ENCODE peak calls at places on chromosomes 13 and 19, in ten cellular contexts. One of them, this sample, is unnamed.

GRCh38 chr19:29641597-29641996 is 23.7 kb upstream of the PLEKHF1 start:
- DNase-seq in T-helper 22 cell: no peak
- DNase-seq in CD4-positive, alpha-beta T cell: no peak
- DNase-seq in stimulated activated CD8-positive, alpha-beta memory T cell treated with anti-CD3 and anti-CD28 coated beads, Interleukin-7, amount 100 ng/mL, for 1 hour: no peak
- DNase-seq in fibroblast of mammary gland: no peak
- DNase-seq in ovary: no peak
- DNase-seq in NCI-H748 treated with DMSO at 0.1 percent for 48 hours: no peak
- DNase-seq in activated CD4-positive, alpha-beta T cell treated with anti-CD3 and anti-CD28 coated beads for 1 hour: no peak
- DNase-seq in T follicular helper cell: no peak
- DNase-seq in HEK293T: no peak
- DNase-seq in this sample: no peak

GRCh38 chr19:17264641-17264979 is at the start of gene USHBP1:
- DNase-seq in CD4-positive, alpha-beta T cell: no peak
- DNase-seq in fibroblast of mammary gland: no peak
- DNase-seq in ovary: no peak
- DNase-seq in HEK293T: no peak
- DNase-seq in T follicular helper cell: no peak
- DNase-seq in activated CD4-positive, alpha-beta T cell treated with anti-CD3 and anti-CD28 coated beads for 1 hour: no peak
- DNase-seq in stimulated activated CD8-positive, alpha-beta memory T cell treated with anti-CD3 and anti-CD28 coated beads, Interleukin-7, amount 100 ng/mL, for 1 hour: no peak
- DNase-seq in T-helper 22 cell: no peak
- DNase-seq in NCI-H748 treated with DMSO at 0.1 percent for 48 hours: no peak
- DNase-seq in this sample: no peak

GRCh38 chr19:6963937-6964336 is 57.3 kb downstream of the MBD3L2B start:
- DNase-seq in CD4-positive, alpha-beta T cell: peak
- DNase-seq in activated CD4-positive, alpha-beta T cell treated with anti-CD3 and anti-CD28 coated beads for 1 hour: peak
- DNase-seq in T-helper 22 cell: no peak
- DNase-seq in fibroblast of mammary gland: no peak
- DNase-seq in stimulated activated CD8-positive, alpha-beta memory T cell treated with anti-CD3 and anti-CD28 coated beads, Interleukin-7, amount 100 ng/mL, for 1 hour: peak
- DNase-seq in ovary: no peak
- DNase-seq in T follicular helper cell: peak
- DNase-seq in NCI-H748 treated with DMSO at 0.1 percent for 48 hours: no peak
- DNase-seq in HEK293T: peak
- DNase-seq in this sample: no peak

GRCh38 chr19:13493516-13494310 is 12.6 kb downstream of the CACNA1A start:
- DNase-seq in ovary: no peak
- DNase-seq in CD4-positive, alpha-beta T cell: no peak
- DNase-seq in NCI-H748 treated with DMSO at 0.1 percent for 48 hours: no peak
- DNase-seq in stimulated activated CD8-positive, alpha-beta memory T cell treated with anti-CD3 and anti-CD28 coated beads, Interleukin-7, amount 100 ng/mL, for 1 hour: no peak
- DNase-seq in T-helper 22 cell: no peak
- DNase-seq in activated CD4-positive, alpha-beta T cell treated with anti-CD3 and anti-CD28 coated beads for 1 hour: no peak
- DNase-seq in T follicular helper cell: no peak
- DNase-seq in HEK293T: no peak
- DNase-seq in fibroblast of mammary gland: no peak
- DNase-seq in this sample: peak

GRCh38 chr19:5978606-5979552 is 939 bp upstream of the RANBP3 start:
- DNase-seq in activated CD4-positive, alpha-beta T cell treated with anti-CD3 and anti-CD28 coated beads for 1 hour: no peak
- DNase-seq in NCI-H748 treated with DMSO at 0.1 percent for 48 hours: no peak
- DNase-seq in stimulated activated CD8-positive, alpha-beta memory T cell treated with anti-CD3 and anti-CD28 coated beads, Interleukin-7, amount 100 ng/mL, for 1 hour: no peak
- DNase-seq in T-helper 22 cell: no peak
- DNase-seq in CD4-positive, alpha-beta T cell: no peak
- DNase-seq in fibroblast of mammary gland: no peak
- DNase-seq in ovary: no peak
- DNase-seq in T follicular helper cell: no peak
- DNase-seq in HEK293T: no peak
- DNase-seq in this sample: no peak

GRCh38 chr19:17200408-17201079 is 14.6 kb upstream of the USE1 start:
- DNase-seq in stimulated activated CD8-positive, alpha-beta memory T cell treated with anti-CD3 and anti-CD28 coated beads, Interleukin-7, amount 100 ng/mL, for 1 hour: no peak
- DNase-seq in CD4-positive, alpha-beta T cell: no peak
- DNase-seq in ovary: no peak
- DNase-seq in activated CD4-positive, alpha-beta T cell treated with anti-CD3 and anti-CD28 coated beads for 1 hour: no peak
- DNase-seq in HEK293T: no peak
- DNase-seq in NCI-H748 treated with DMSO at 0.1 percent for 48 hours: no peak
- DNase-seq in T-helper 22 cell: no peak
- DNase-seq in T follicular helper cell: no peak
- DNase-seq in fibroblast of mammary gland: no peak
- DNase-seq in this sample: no peak

GRCh38 chr13:66915596-66916185 is 314.4 kb downstream of the PCDH9 start:
- DNase-seq in NCI-H748 treated with DMSO at 0.1 percent for 48 hours: no peak
- DNase-seq in CD4-positive, alpha-beta T cell: no peak
- DNase-seq in ovary: no peak
- DNase-seq in activated CD4-positive, alpha-beta T cell treated with anti-CD3 and anti-CD28 coated beads for 1 hour: no peak
- DNase-seq in stimulated activated CD8-positive, alpha-beta memory T cell treated with anti-CD3 and anti-CD28 coated beads, Interleukin-7, amount 100 ng/mL, for 1 hour: no peak
- DNase-seq in T-helper 22 cell: no peak
- DNase-seq in T follicular helper cell: no peak
- DNase-seq in HEK293T: no peak
- DNase-seq in fibroblast of mammary gland: peak
- DNase-seq in this sample: peak

GRCh38 chr19:43809762-43810696 is 7.8 kb upstream of the LYPD5 start:
- DNase-seq in T-helper 22 cell: no peak
- DNase-seq in fibroblast of mammary gland: peak
- DNase-seq in activated CD4-positive, alpha-beta T cell treated with anti-CD3 and anti-CD28 coated beads for 1 hour: no peak
- DNase-seq in T follicular helper cell: no peak
- DNase-seq in NCI-H748 treated with DMSO at 0.1 percent for 48 hours: peak
- DNase-seq in HEK293T: peak
- DNase-seq in ovary: no peak
- DNase-seq in CD4-positive, alpha-beta T cell: no peak
- DNase-seq in stimulated activated CD8-positive, alpha-beta memory T cell treated with anti-CD3 and anti-CD28 coated beads, Interleukin-7, amount 100 ng/mL, for 1 hour: no peak
- DNase-seq in this sample: peak

GRCh38 chr19:10699650-10700335 is 1.4 kb upstream of the QTRT1 start:
- DNase-seq in activated CD4-positive, alpha-beta T cell treated with anti-CD3 and anti-CD28 coated beads for 1 hour: peak
- DNase-seq in ovary: no peak
- DNase-seq in HEK293T: peak
- DNase-seq in T follicular helper cell: peak
- DNase-seq in CD4-positive, alpha-beta T cell: peak
- DNase-seq in stimulated activated CD8-positive, alpha-beta memory T cell treated with anti-CD3 and anti-CD28 coated beads, Interleukin-7, amount 100 ng/mL, for 1 hour: peak
- DNase-seq in T-helper 22 cell: peak
- DNase-seq in NCI-H748 treated with DMSO at 0.1 percent for 48 hours: peak
- DNase-seq in fibroblast of mammary gland: peak
- DNase-seq in this sample: peak

GRCh38 chr19:42090687-42091086 is 14.7 kb downstream of the ZNF574 start:
- DNase-seq in HEK293T: no peak
- DNase-seq in stimulated activated CD8-positive, alpha-beta memory T cell treated with anti-CD3 and anti-CD28 coated beads, Interleukin-7, amount 100 ng/mL, for 1 hour: no peak
- DNase-seq in ovary: no peak
- DNase-seq in NCI-H748 treated with DMSO at 0.1 percent for 48 hours: no peak
- DNase-seq in T follicular helper cell: no peak
- DNase-seq in fibroblast of mammary gland: no peak
- DNase-seq in T-helper 22 cell: no peak
- DNase-seq in activated CD4-positive, alpha-beta T cell treated with anti-CD3 and anti-CD28 coated beads for 1 hour: no peak
- DNase-seq in CD4-positive, alpha-beta T cell: no peak
- DNase-seq in this sample: no peak

GRCh38 chr13:45879666-45880065 is 28.1 kb upstream of the SIAH3 start:
- DNase-seq in CD4-positive, alpha-beta T cell: no peak
- DNase-seq in NCI-H748 treated with DMSO at 0.1 percent for 48 hours: no peak
- DNase-seq in HEK293T: peak
- DNase-seq in T follicular helper cell: no peak
- DNase-seq in T-helper 22 cell: no peak
- DNase-seq in ovary: no peak
- DNase-seq in activated CD4-positive, alpha-beta T cell treated with anti-CD3 and anti-CD28 coated beads for 1 hour: no peak
- DNase-seq in stimulated activated CD8-positive, alpha-beta memory T cell treated with anti-CD3 and anti-CD28 coated beads, Interleukin-7, amount 100 ng/mL, for 1 hour: no peak
- DNase-seq in fibroblast of mammary gland: peak
- DNase-seq in this sample: no peak

GRCh38 chr19:7539827-7540425 is 4.4 kb downstream of the PNPLA6 start:
- DNase-seq in NCI-H748 treated with DMSO at 0.1 percent for 48 hours: no peak
- DNase-seq in HEK293T: no peak
- DNase-seq in fibroblast of mammary gland: no peak
- DNase-seq in activated CD4-positive, alpha-beta T cell treated with anti-CD3 and anti-CD28 coated beads for 1 hour: no peak
- DNase-seq in T follicular helper cell: no peak
- DNase-seq in CD4-positive, alpha-beta T cell: no peak
- DNase-seq in ovary: no peak
- DNase-seq in stimulated activated CD8-positive, alpha-beta memory T cell treated with anti-CD3 and anti-CD28 coated beads, Interleukin-7, amount 100 ng/mL, for 1 hour: no peak
- DNase-seq in T-helper 22 cell: no peak
- DNase-seq in this sample: no peak

GRCh38 chr13:33236021-33236420 is 49.5 kb downstream of the STARD13 start:
- DNase-seq in T-helper 22 cell: no peak
- DNase-seq in NCI-H748 treated with DMSO at 0.1 percent for 48 hours: no peak
- DNase-seq in fibroblast of mammary gland: peak
- DNase-seq in stimulated activated CD8-positive, alpha-beta memory T cell treated with anti-CD3 and anti-CD28 coated beads, Interleukin-7, amount 100 ng/mL, for 1 hour: no peak
- DNase-seq in T follicular helper cell: no peak
- DNase-seq in activated CD4-positive, alpha-beta T cell treated with anti-CD3 and anti-CD28 coated beads for 1 hour: no peak
- DNase-seq in CD4-positive, alpha-beta T cell: no peak
- DNase-seq in ovary: no peak
- DNase-seq in HEK293T: no peak
- DNase-seq in this sample: peak

GRCh38 chr19:17402982-17403855 is 2.2 kb downstream of the BST2 start:
- DNase-seq in T follicular helper cell: peak
- DNase-seq in stimulated activated CD8-positive, alpha-beta memory T cell treated with anti-CD3 and anti-CD28 coated beads, Interleukin-7, amount 100 ng/mL, for 1 hour: no peak
- DNase-seq in NCI-H748 treated with DMSO at 0.1 percent for 48 hours: no peak
- DNase-seq in CD4-positive, alpha-beta T cell: peak
- DNase-seq in activated CD4-positive, alpha-beta T cell treated with anti-CD3 and anti-CD28 coated beads for 1 hour: peak
- DNase-seq in T-helper 22 cell: no peak
- DNase-seq in ovary: peak
- DNase-seq in HEK293T: peak
- DNase-seq in fibroblast of mammary gland: no peak
- DNase-seq in this sample: no peak

GRCh38 chr13:91988331-91988730 is 589.9 kb downstream of the GPC5 start:
- DNase-seq in fibroblast of mammary gland: no peak
- DNase-seq in T follicular helper cell: no peak
- DNase-seq in stimulated activated CD8-positive, alpha-beta memory T cell treated with anti-CD3 and anti-CD28 coated beads, Interleukin-7, amount 100 ng/mL, for 1 hour: no peak
- DNase-seq in HEK293T: no peak
- DNase-seq in CD4-positive, alpha-beta T cell: no peak
- DNase-seq in activated CD4-positive, alpha-beta T cell treated with anti-CD3 and anti-CD28 coated beads for 1 hour: no peak
- DNase-seq in NCI-H748 treated with DMSO at 0.1 percent for 48 hours: no peak
- DNase-seq in T-helper 22 cell: no peak
- DNase-seq in ovary: no peak
- DNase-seq in this sample: no peak

GRCh38 chr13:23992722-23993438 is 95.6 kb upstream of the C1QTNF9B start:
- DNase-seq in CD4-positive, alpha-beta T cell: no peak
- DNase-seq in stimulated activated CD8-positive, alpha-beta memory T cell treated with anti-CD3 and anti-CD28 coated beads, Interleukin-7, amount 100 ng/mL, for 1 hour: no peak
- DNase-seq in T follicular helper cell: no peak
- DNase-seq in T-helper 22 cell: no peak
- DNase-seq in fibroblast of mammary gland: no peak
- DNase-seq in NCI-H748 treated with DMSO at 0.1 percent for 48 hours: no peak
- DNase-seq in activated CD4-positive, alpha-beta T cell treated with anti-CD3 and anti-CD28 coated beads for 1 hour: no peak
- DNase-seq in HEK293T: no peak
- DNase-seq in ovary: no peak
- DNase-seq in this sample: no peak

GRCh38 chr13:112891477-112892401 is 77.3 kb upstream of the MCF2L start:
- DNase-seq in ovary: no peak
- DNase-seq in fibroblast of mammary gland: no peak
- DNase-seq in HEK293T: no peak
- DNase-seq in T follicular helper cell: no peak
- DNase-seq in T-helper 22 cell: no peak
- DNase-seq in activated CD4-positive, alpha-beta T cell treated with anti-CD3 and anti-CD28 coated beads for 1 hour: no peak
- DNase-seq in CD4-positive, alpha-beta T cell: no peak
- DNase-seq in stimulated activated CD8-positive, alpha-beta memory T cell treated with anti-CD3 and anti-CD28 coated beads, Interleukin-7, amount 100 ng/mL, for 1 hour: no peak
- DNase-seq in NCI-H748 treated with DMSO at 0.1 percent for 48 hours: peak
- DNase-seq in this sample: no peak

GRCh38 chr13:37716395-37716794 is 117.8 kb upstream of the POSTN start:
- DNase-seq in stimulated activated CD8-positive, alpha-beta memory T cell treated with anti-CD3 and anti-CD28 coated beads, Interleukin-7, amount 100 ng/mL, for 1 hour: no peak
- DNase-seq in activated CD4-positive, alpha-beta T cell treated with anti-CD3 and anti-CD28 coated beads for 1 hour: no peak
- DNase-seq in ovary: no peak
- DNase-seq in T-helper 22 cell: no peak
- DNase-seq in NCI-H748 treated with DMSO at 0.1 percent for 48 hours: no peak
- DNase-seq in CD4-positive, alpha-beta T cell: no peak
- DNase-seq in T follicular helper cell: no peak
- DNase-seq in HEK293T: no peak
- DNase-seq in fibroblast of mammary gland: no peak
- DNase-seq in this sample: no peak

GRCh38 chr13:56338421-56338820 is 802.3 kb upstream of the PRR20A start:
- DNase-seq in stimulated activated CD8-positive, alpha-beta memory T cell treated with anti-CD3 and anti-CD28 coated beads, Interleukin-7, amount 100 ng/mL, for 1 hour: no peak
- DNase-seq in CD4-positive, alpha-beta T cell: no peak
- DNase-seq in T follicular helper cell: no peak
- DNase-seq in activated CD4-positive, alpha-beta T cell treated with anti-CD3 and anti-CD28 coated beads for 1 hour: no peak
- DNase-seq in fibroblast of mammary gland: no peak
- DNase-seq in ovary: no peak
- DNase-seq in HEK293T: no peak
- DNase-seq in T-helper 22 cell: no peak
- DNase-seq in NCI-H748 treated with DMSO at 0.1 percent for 48 hours: no peak
- DNase-seq in this sample: no peak

GRCh38 chr13:35866801-35867200 is 264.4 kb downstream of the DCLK1 start:
- DNase-seq in CD4-positive, alpha-beta T cell: no peak
- DNase-seq in T-helper 22 cell: no peak
- DNase-seq in ovary: no peak
- DNase-seq in stimulated activated CD8-positive, alpha-beta memory T cell treated with anti-CD3 and anti-CD28 coated beads, Interleukin-7, amount 100 ng/mL, for 1 hour: no peak
- DNase-seq in HEK293T: no peak
- DNase-seq in activated CD4-positive, alpha-beta T cell treated with anti-CD3 and anti-CD28 coated beads for 1 hour: no peak
- DNase-seq in T follicular helper cell: no peak
- DNase-seq in fibroblast of mammary gland: no peak
- DNase-seq in NCI-H748 treated with DMSO at 0.1 percent for 48 hours: no peak
- DNase-seq in this sample: no peak

GRCh38 chr19:48497728-48498575 is 13.7 kb downstream of the LMTK3 start:
- DNase-seq in T-helper 22 cell: no peak
- DNase-seq in fibroblast of mammary gland: no peak
- DNase-seq in ovary: no peak
- DNase-seq in NCI-H748 treated with DMSO at 0.1 percent for 48 hours: no peak
- DNase-seq in activated CD4-positive, alpha-beta T cell treated with anti-CD3 and anti-CD28 coated beads for 1 hour: no peak
- DNase-seq in stimulated activated CD8-positive, alpha-beta memory T cell treated with anti-CD3 and anti-CD28 coated beads, Interleukin-7, amount 100 ng/mL, for 1 hour: no peak
- DNase-seq in HEK293T: no peak
- DNase-seq in T follicular helper cell: no peak
- DNase-seq in CD4-positive, alpha-beta T cell: no peak
- DNase-seq in this sample: no peak

GRCh38 chr13:110644892-110645521 is 29.7 kb downstream of the NAXD start:
- DNase-seq in HEK293T: no peak
- DNase-seq in NCI-H748 treated with DMSO at 0.1 percent for 48 hours: no peak
- DNase-seq in ovary: peak
- DNase-seq in activated CD4-positive, alpha-beta T cell treated with anti-CD3 and anti-CD28 coated beads for 1 hour: no peak
- DNase-seq in fibroblast of mammary gland: peak
- DNase-seq in CD4-positive, alpha-beta T cell: peak
- DNase-seq in T-helper 22 cell: no peak
- DNase-seq in T follicular helper cell: peak
- DNase-seq in stimulated activated CD8-positive, alpha-beta memory T cell treated with anti-CD3 and anti-CD28 coated beads, Interleukin-7, amount 100 ng/mL, for 1 hour: no peak
- DNase-seq in this sample: peak

GRCh38 chr19:43997631-43998290 is 5.0 kb upstream of the ZNF230 start:
- DNase-seq in ovary: no peak
- DNase-seq in CD4-positive, alpha-beta T cell: no peak
- DNase-seq in HEK293T: no peak
- DNase-seq in NCI-H748 treated with DMSO at 0.1 percent for 48 hours: no peak
- DNase-seq in T follicular helper cell: no peak
- DNase-seq in stimulated activated CD8-positive, alpha-beta memory T cell treated with anti-CD3 and anti-CD28 coated beads, Interleukin-7, amount 100 ng/mL, for 1 hour: no peak
- DNase-seq in T-helper 22 cell: no peak
- DNase-seq in activated CD4-positive, alpha-beta T cell treated with anti-CD3 and anti-CD28 coated beads for 1 hour: no peak
- DNase-seq in fibroblast of mammary gland: peak
- DNase-seq in this sample: no peak

GRCh38 chr13:38538412-38538811 is 148.5 kb upstream of the FREM2 start:
- DNase-seq in stimulated activated CD8-positive, alpha-beta memory T cell treated with anti-CD3 and anti-CD28 coated beads, Interleukin-7, amount 100 ng/mL, for 1 hour: no peak
- DNase-seq in activated CD4-positive, alpha-beta T cell treated with anti-CD3 and anti-CD28 coated beads for 1 hour: no peak
- DNase-seq in NCI-H748 treated with DMSO at 0.1 percent for 48 hours: peak
- DNase-seq in ovary: no peak
- DNase-seq in T follicular helper cell: no peak
- DNase-seq in T-helper 22 cell: no peak
- DNase-seq in fibroblast of mammary gland: no peak
- DNase-seq in CD4-positive, alpha-beta T cell: no peak
- DNase-seq in HEK293T: no peak
- DNase-seq in this sample: no peak

GRCh38 chr13:113202912-113203311 is 5.6 kb downstream of the PCID2 start:
- DNase-seq in fibroblast of mammary gland: no peak
- DNase-seq in ovary: no peak
- DNase-seq in activated CD4-positive, alpha-beta T cell treated with anti-CD3 and anti-CD28 coated beads for 1 hour: no peak
- DNase-seq in NCI-H748 treated with DMSO at 0.1 percent for 48 hours: no peak
- DNase-seq in T follicular helper cell: no peak
- DNase-seq in HEK293T: no peak
- DNase-seq in T-helper 22 cell: no peak
- DNase-seq in stimulated activated CD8-positive, alpha-beta memory T cell treated with anti-CD3 and anti-CD28 coated beads, Interleukin-7, amount 100 ng/mL, for 1 hour: no peak
- DNase-seq in CD4-positive, alpha-beta T cell: no peak
- DNase-seq in this sample: no peak

GRCh38 chr13:44918323-44919102 is 70.8 kb downstream of the NUFIP1 start:
- DNase-seq in stimulated activated CD8-positive, alpha-beta memory T cell treated with anti-CD3 and anti-CD28 coated beads, Interleukin-7, amount 100 ng/mL, for 1 hour: peak
- DNase-seq in activated CD4-positive, alpha-beta T cell treated with anti-CD3 and anti-CD28 coated beads for 1 hour: peak
- DNase-seq in T follicular helper cell: peak
- DNase-seq in T-helper 22 cell: peak
- DNase-seq in HEK293T: peak
- DNase-seq in fibroblast of mammary gland: peak
- DNase-seq in NCI-H748 treated with DMSO at 0.1 percent for 48 hours: peak
- DNase-seq in CD4-positive, alpha-beta T cell: peak
- DNase-seq in ovary: peak
- DNase-seq in this sample: peak

GRCh38 chr13:98144501-98145350 is 1.8 kb downstream of the FARP1 start:
- DNase-seq in ovary: no peak
- DNase-seq in T-helper 22 cell: no peak
- DNase-seq in CD4-positive, alpha-beta T cell: no peak
- DNase-seq in activated CD4-positive, alpha-beta T cell treated with anti-CD3 and anti-CD28 coated beads for 1 hour: no peak
- DNase-seq in T follicular helper cell: no peak
- DNase-seq in HEK293T: peak
- DNase-seq in stimulated activated CD8-positive, alpha-beta memory T cell treated with anti-CD3 and anti-CD28 coated beads, Interleukin-7, amount 100 ng/mL, for 1 hour: no peak
- DNase-seq in fibroblast of mammary gland: peak
- DNase-seq in NCI-H748 treated with DMSO at 0.1 percent for 48 hours: peak
- DNase-seq in this sample: peak

This sample was measured in HFFc6.